ENCODE peak calls at places on chromosomes 11 and 22, in four cellular contexts. J is NCI-H1092 treated with DMSO at 0.1 percent for 48 hours; P is activated CD4-positive, alpha-beta T cell treated with anti-CD3 and anti-CD28 coated beads, Interleukin-2, amount 50 U/mL, for 1 hour; F is GM23248. H is an unnamed sample.

GRCh38 chr11:12331239-12331874 is 46.0 kb upstream of the PARVA start:
- DNase-seq in J (peak), F (peak), P (peak), H (peak)

GRCh38 chr11:43130616-43131015 is 181.2 kb upstream of the API5 start:
- DNase-seq in P (no peak), J (no peak), F (no peak), H (no peak)

GRCh38 chr11:117629891-117630538 is 167.0 kb downstream of the DSCAML1 start:
- DNase-seq in J (no peak), P (no peak), F (no peak), H (no peak)

GRCh38 chr22:26561756-26562417 is 28.0 kb downstream of the TPST2 start:
- DNase-seq in J (no peak), F (no peak), P (no peak), H (no peak)

GRCh38 chr22:27385261-27385998 is 416.1 kb downstream of the MN1 start:
- DNase-seq in J (no peak), P (no peak), F (no peak), H (no peak)

GRCh38 chr11:103862049-103862826 is 174.2 kb upstream of the DDI1 start:
- DNase-seq in P (no peak), F (no peak), J (no peak), H (no peak)

GRCh38 chr22:46076651-46077339 is 73.5 kb upstream of the PPARA start:
- DNase-seq in J (no peak), P (no peak), F (peak), H (no peak)

GRCh38 chr11:65204646-65205601 is 23.2 kb downstream of the CAPN1 start:
- DNase-seq in F (peak), J (peak), P (peak), H (peak)

GRCh38 chr22:47148510-47148909 is 386.1 kb downstream of the TBC1D22A start:
- DNase-seq in P (no peak), F (no peak), J (no peak), H (no peak)

GRCh38 chr11:21783954-21784353 is 408.9 kb upstream of the ANO5 start:
- DNase-seq in J (no peak), P (no peak), F (no peak), H (no peak)

GRCh38 chr22:19505735-19506126 is 18.5 kb downstream of the CLDN5 start:
- DNase-seq in J (no peak), F (no peak), P (no peak), H (no peak)

GRCh38 chr11:120854988-120855387 is 168.9 kb upstream of the TBCEL start:
- DNase-seq in J (no peak), P (no peak), F (peak), H (no peak)

GRCh38 chr11:5690216-5690615 is 626 bp downstream of the TRIM22 start:
- DNase-seq in F (peak), J (no peak), P (no peak), H (no peak)

H was measured in COR-L47.